ENCODE peak calls at places on chromosomes 12 and 14, in seven cellular contexts. X is CD4-positive, alpha-beta memory T cell; D is suprapubic skin; R is spleen; G is fibroblast of the aortic adventitia; U is lower leg skin; A is AG10803. C is an unnamed sample.

GRCh38 chr12:68450947-68451260 is 118.7 kb upstream of the MDM1 start:
- DNase-seq in X (no peak), D (no peak), R (no peak), G (no peak), U (no peak), A (no peak), C (no peak)

GRCh38 chr12:24960222-24960855 is 11.4 kb upstream of the BCAT1 start:
- DNase-seq in X (no peak), D (no peak), R (no peak), G (peak; percentile 69), U (no peak), A (peak; percentile 47), C (no peak)

GRCh38 chr12:52233462-52234141 is 559 bp downstream of the KRT7 start:
- DNase-seq in X (no peak), D (peak; percentile 38), R (peak; percentile 55), G (no peak), U (peak; percentile 82), A (no peak), C (no peak)

GRCh38 chr12:47964102-47964723 is 817 bp downstream of the TMEM106C start:
- DNase-seq in X (no peak), D (no peak), R (peak; percentile 74), G (peak; percentile 22), U (no peak), A (no peak), C (no peak)

GRCh38 chr14:89308232-89308959 is 108.6 kb downstream of the FOXN3 start:
- DNase-seq in X (no peak), D (no peak), R (no peak), G (peak; percentile 45), U (no peak), A (peak; percentile 29), C (no peak)

GRCh38 chr12:106235770-106236169 is 12.1 kb downstream of the CKAP4 start:
- DNase-seq in X (no peak), D (no peak), R (no peak), G (no peak), U (no peak), A (no peak), C (no peak)

GRCh38 chr14:69043598-69044267 is 64.6 kb upstream of the ACTN1 start:
- DNase-seq in X (no peak), D (no peak), R (no peak), G (peak; percentile 77), U (no peak), A (peak; percentile 79), C (no peak)

GRCh38 chr14:93045965-93046695 is 69.6 kb downstream of the ITPK1 start:
- DNase-seq in X (no peak), D (no peak), R (peak; percentile 69), G (peak; percentile 76), U (no peak), A (peak; percentile 74), C (peak; percentile 62)

GRCh38 chr12:32918890-32919791 is 22.6 kb upstream of the PKP2 start:
- DNase-seq in X (no peak), D (no peak), R (no peak), G (peak; percentile 66), U (no peak), A (no peak), C (peak; percentile 91)

GRCh38 chr12:95548539-95549391 is 2.5 kb downstream of the USP44 start:
- DNase-seq in X (peak; percentile 73), D (peak; percentile 71), R (peak; percentile 89), G (peak; percentile 21), U (peak; percentile 92), A (no peak), C (no peak)

GRCh38 chr12:46952880-46953517 is 126.4 kb upstream of the PCED1B start:
- DNase-seq in X (no peak), D (no peak), R (no peak), G (no peak), U (no peak), A (no peak), C (no peak)

GRCh38 chr12:12560587-12561304 is 1.9 kb downstream of the DUSP16 start:
- DNase-seq in X (peak; percentile 84), D (no peak), R (no peak), G (peak; percentile 65), U (no peak), A (peak; percentile 58), C (no peak)

GRCh38 chr14:95431199-95432145 is 85.0 kb downstream of the SYNE3 start:
- DNase-seq in X (no peak), D (no peak), R (no peak), G (peak; percentile 31), U (no peak), A (peak; percentile 12), C (no peak)

GRCh38 chr14:68976160-68977067 is 2.7 kb downstream of the ACTN1 start:
- DNase-seq in X (no peak), D (no peak), R (peak; percentile 21), G (peak; percentile 40), U (peak; percentile 93), A (peak; percentile 70), C (no peak)

GRCh38 chr14:23183479-23183878 is at the start of gene SLC7A8:
- DNase-seq in X (no peak), D (peak; percentile 77), R (peak; percentile 75), G (no peak), U (peak; percentile 93), A (no peak), C (no peak)

GRCh38 chr12:34402899-34403705 is 380.8 kb downstream of the ALG10 start:
- DNase-seq in X (no peak), D (peak; percentile 51), R (peak; percentile 68), G (no peak), U (peak; percentile 76), A (no peak), C (no peak)

GRCh38 chr14:93332032-93332852 is 594 bp downstream of the BTBD7 start:
- DNase-seq in X (no peak), D (peak; percentile 73), R (peak; percentile 93), G (peak; percentile 17), U (peak; percentile 88), A (peak; percentile 37), C (no peak)

GRCh38 chr12:92543359-92543758 is 159.4 kb upstream of the PLEKHG7 start:
- DNase-seq in X (no peak), D (no peak), R (no peak), G (no peak), U (no peak), A (no peak), C (no peak)

GRCh38 chr14:93012516-93013367 is 89.8 kb downstream of the CHGA start:
- DNase-seq in X (no peak), D (no peak), R (no peak), G (peak; percentile 61), U (no peak), A (no peak), C (no peak)

GRCh38 chr12:49583361-49584094 is 15.6 kb upstream of the MCRS1 start:
- DNase-seq in X (no peak), D (no peak), R (no peak), G (peak; percentile 70), U (peak; percentile 52), A (peak; percentile 36), C (no peak)

GRCh38 chr12:74476234-74476633 is 61.4 kb upstream of the ATXN7L3B start:
- DNase-seq in X (no peak), D (no peak), R (no peak), G (no peak), U (no peak), A (no peak), C (no peak)

GRCh38 chr12:2834581-2835491 is at the start of gene NRIP2:
- DNase-seq in X (no peak), D (no peak), R (no peak), G (peak; percentile 65), U (no peak), A (peak; percentile 35), C (no peak)

GRCh38 chr12:26499979-26500640 is 304.7 kb downstream of the SSPN start:
- DNase-seq in X (no peak), D (no peak), R (no peak), G (peak; percentile 45), U (no peak), A (peak; percentile 69), C (no peak)

GRCh38 chr14:66254066-66254465 is 232.1 kb upstream of the CCDC196 start:
- DNase-seq in X (no peak), D (no peak), R (no peak), G (no peak), U (no peak), A (no peak), C (no peak)

GRCh38 chr12:117521327-117521726 is 159.9 kb upstream of the NOS1 start:
- DNase-seq in X (no peak), D (no peak), R (no peak), G (no peak), U (no peak), A (peak; percentile 86), C (no peak)

GRCh38 chr12:31590730-31591307 is at the start of gene DENND5B:
- DNase-seq in X (peak; percentile 6), D (peak; percentile 69), R (peak; percentile 93), G (peak; percentile 59), U (peak; percentile 90), A (peak; percentile 62), C (no peak)

GRCh38 chr14:93268406-93268805 is 61.4 kb downstream of the UBR7 start:
- DNase-seq in X (no peak), D (no peak), R (no peak), G (no peak), U (no peak), A (no peak), C (no peak)

GRCh38 chr14:76919811-76920571 is 93.8 kb downstream of the LRRC74A start:
- DNase-seq in X (peak; percentile 18), D (no peak), R (no peak), G (peak; percentile 78), U (no peak), A (peak; percentile 87), C (no peak)
- H3K4me3 ChIP-seq in X (no peak overlapping the region), D (peak overlapping the region; percentile 23), R (no peak overlapping the region), G (no peak overlapping the region), U (no peak overlapping the region), A (peak overlapping the region; percentile 37), C (no peak overlapping the region)

GRCh38 chr14:103110681-103111296 is 12.5 kb upstream of the TNFAIP2 start:
- DNase-seq in X (no peak), D (no peak), R (no peak), G (peak; percentile 42), U (no peak), A (no peak), C (no peak)
- H3K4me3 ChIP-seq in X (no peak overlapping the region), D (no peak overlapping the region), R (no peak overlapping the region), G (no peak overlapping the region), U (no peak overlapping the region), A (no peak overlapping the region), C (no peak overlapping the region)

DNA sequence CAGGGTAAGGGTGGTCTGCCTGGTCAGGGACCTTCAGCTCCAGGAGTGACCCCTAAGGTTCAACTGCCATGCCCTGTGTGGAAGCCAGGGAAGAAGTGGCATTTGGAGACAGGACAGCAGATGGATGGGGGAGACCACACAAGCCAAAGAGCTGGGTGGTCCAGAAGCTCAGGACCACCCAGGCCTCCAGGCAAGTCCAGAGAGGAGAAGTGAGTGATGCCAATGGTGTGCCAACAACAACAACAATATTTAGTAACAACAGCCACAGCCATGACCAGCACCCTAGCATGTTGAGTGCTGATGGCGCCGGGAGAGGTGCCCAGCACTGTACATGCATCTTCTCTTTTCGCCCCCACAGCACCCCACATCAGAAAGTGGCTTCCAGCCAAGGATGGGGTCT is 113.7 kb downstream of the ESRRB start:
- DNase-seq in X (no peak), D (no peak), R (no peak), G (no peak), U (no peak), A (no peak), C (no peak)
- H3K4me3 ChIP-seq in X (no peak overlapping the region), D (no peak overlapping the region), R (no peak overlapping the region), G (no peak overlapping the region), U (no peak overlapping the region), A (no peak overlapping the region), C (no peak overlapping the region)

DNA sequence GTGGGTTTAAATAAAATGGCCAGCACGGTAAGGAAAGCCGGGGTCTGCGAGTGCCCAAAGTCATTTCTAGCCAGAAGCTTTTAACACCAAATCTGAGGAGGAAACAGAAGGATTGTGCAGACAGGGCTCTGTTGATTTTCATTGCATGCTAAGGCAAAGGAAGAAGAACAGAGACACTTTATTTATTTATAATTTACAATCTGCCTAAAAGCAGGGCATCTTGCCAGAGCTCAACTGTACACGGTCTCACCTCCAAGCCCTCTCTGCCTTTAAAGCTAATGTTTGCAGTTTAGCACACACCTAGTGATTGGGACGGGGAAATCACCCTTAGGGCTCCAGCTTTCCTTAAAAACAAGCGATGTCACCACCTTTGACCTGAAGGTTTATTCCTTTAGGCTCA is 4.0 kb downstream of the KCNA5 start:
- DNase-seq in X (no peak), D (no peak), R (no peak), G (no peak), U (no peak), A (no peak), C (no peak)
- H3K4me3 ChIP-seq in X (no peak overlapping the region), D (no peak overlapping the region), R (no peak overlapping the region), G (no peak overlapping the region), U (no peak overlapping the region), A (no peak overlapping the region), C (no peak overlapping the region)